ENCODE peak calls at places on chromosomes 2 and 18, in ten cellular contexts. S is activated B cell treated with CpG ODN at 0.5 μM for 24 hours; B is GM20000; D is endothelial cell; T is fibroblast of mammary gland; M is GM06990; O is activated CD8-positive, alpha-beta T cell treated with anti-CD3 and anti-CD28 coated beads for 36 hours; F is lower lobe of right lung; K is cardiac muscle cell; U is spleen. C is an unnamed sample.

GRCh38 chr2:150526006-150526405 is 38.5 kb upstream of the RND3 start:
- DNase-seq in S (no peak), B (no peak), D (no peak), T (no peak), M (no peak), O (no peak), F (no peak), K (no peak), U (no peak), C (no peak)

GRCh38 chr2:85935746-85936208 is 47.0 kb upstream of the ST3GAL5 start:
- DNase-seq in S (no peak), B (no peak), D (no peak), T (peak; percentile 62), M (no peak), O (no peak), F (no peak), K (peak; percentile 35), U (no peak), C (peak; percentile 74)

GRCh38 chr18:53745986-53746385 is 478.5 kb downstream of the MBD2 start:
- DNase-seq in S (no peak), B (no peak), D (no peak), T (no peak), M (no peak), O (no peak), F (no peak), K (no peak), U (no peak), C (no peak)

GRCh38 chr2:65373365-65373918 is 59.0 kb downstream of the SPRED2 start:
- DNase-seq in S (no peak), B (no peak), D (no peak), T (no peak), M (no peak), O (no peak), F (no peak), K (no peak), U (no peak), C (no peak)

GRCh38 chr2:31241625-31242270 is 7.8 kb downstream of the EHD3 start:
- DNase-seq in S (no peak), B (no peak), D (no peak), T (no peak), M (no peak), O (no peak), F (no peak), K (no peak), U (no peak), C (no peak)

GRCh38 chr2:64622443-64623231 is 31.1 kb downstream of the SERTAD2 start:
- DNase-seq in S (no peak), B (no peak), D (no peak), T (no peak), M (no peak), O (no peak), F (no peak), K (peak; percentile 40), U (peak; percentile 85), C (no peak)

GRCh38 chr2:120787512-120788348 is 52.1 kb downstream of the GLI2 start:
- DNase-seq in S (no peak), B (no peak), D (no peak), T (no peak), M (no peak), O (no peak), F (no peak), K (no peak), U (no peak), C (no peak)

GRCh38 chr2:217393585-217394032 is 533.7 kb upstream of the TNP1 start:
- DNase-seq in S (no peak), B (no peak), D (no peak), T (peak; percentile 98), M (no peak), O (no peak), F (no peak), K (no peak), U (no peak), C (peak; percentile 75)

GRCh38 chr2:12715258-12715865 is 1.4 kb upstream of the TRIB2 start:
- DNase-seq in S (no peak), B (no peak), D (no peak), T (no peak), M (no peak), O (no peak), F (no peak), K (no peak), U (no peak), C (no peak)

GRCh38 chr2:12715878-12716249 is 872 bp upstream of the TRIB2 start:
- DNase-seq in S (peak; percentile 72), B (peak; percentile 68), D (peak; percentile 77), T (peak; percentile 74), M (peak; percentile 36), O (peak; percentile 82), F (peak; percentile 86), K (peak; percentile 84), U (peak; percentile 93), C (peak; percentile 81)

GRCh38 chr2:12717988-12718661 is 1.4 kb downstream of the TRIB2 start:
- DNase-seq in S (peak; percentile 43), B (peak; percentile 47), D (peak; percentile 33), T (peak; percentile 33), M (peak; percentile 43), O (peak; percentile 34), F (no peak), K (peak; percentile 51), U (peak; percentile 85), C (peak; percentile 44)

GRCh38 chr2:12717191-12717987 is 653 bp downstream of the TRIB2 start:
- DNase-seq in S (peak; percentile 64), B (peak; percentile 66), D (peak; percentile 64), T (peak; percentile 72), M (peak; percentile 75), O (peak; percentile 60), F (peak; percentile 76), K (peak; percentile 79), U (peak; percentile 92), C (peak; percentile 74)

GRCh38 chr2:12716250-12717190 is at the start of gene TRIB2:
- DNase-seq in S (peak; percentile 79), B (peak; percentile 82), D (peak; percentile 81), T (peak; percentile 77), M (peak; percentile 91), O (peak; percentile 87), F (peak; percentile 91), K (peak; percentile 93), U (peak; percentile 97), C (peak; percentile 93)
- TF ChIP-seq CTCF in S (no peak), B (no peak), D (no peak), T (no peak), M (no peak), O (peak; percentile 22), F (no peak), K (no peak), U (no peak), C (no peak)

DNA sequence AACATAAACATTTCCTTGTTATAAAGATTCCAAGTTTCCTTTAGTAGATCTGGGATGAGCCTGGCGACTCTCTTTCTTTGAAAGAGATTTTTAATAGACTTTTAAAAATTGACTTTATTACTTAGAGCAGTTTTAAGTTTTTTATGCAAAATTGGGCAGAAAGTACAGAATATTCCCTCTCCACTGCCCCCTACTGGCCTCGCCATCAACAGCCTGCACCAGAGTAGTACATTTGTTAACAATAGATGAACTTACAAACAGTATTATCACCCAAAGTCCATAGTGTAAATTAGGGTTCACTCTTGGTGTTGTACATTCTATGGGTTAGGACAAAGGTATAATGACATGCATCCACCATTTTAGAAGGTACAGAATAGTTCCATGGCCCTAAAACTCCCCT is 3.9 kb downstream of the MAP3K19 start:
- DNase-seq in S (no peak), B (no peak), D (no peak), T (no peak), M (no peak), O (peak; percentile 57), F (no peak), K (no peak), U (no peak), C (no peak)
- TF ChIP-seq CTCF in S (no peak), B (peak; percentile 57), D (peak; percentile 68), T (peak; percentile 58), M (peak; percentile 68), O (peak; percentile 70), F (peak; percentile 48), K (peak; percentile 50), U (no peak), C (peak; percentile 54)

GRCh38 chr2:142165790-142166189 is 35.0 kb upstream of the LRP1B start:
- DNase-seq in S (no peak), B (peak; percentile 12), D (peak; percentile 26), T (peak; percentile 33), M (no peak), O (peak; percentile 2), F (no peak), K (peak; percentile 55), U (no peak), C (peak; percentile 38)
- TF ChIP-seq CTCF in S (no peak), B (peak; percentile 15), D (no peak), T (peak; percentile 17), M (peak; percentile 22), O (no peak), F (peak; percentile 8), K (peak; percentile 44), U (no peak), C (peak; percentile 53)

GRCh38 chr2:42903821-42904575 is 111.6 kb upstream of the HAAO start:
- DNase-seq in S (no peak), B (no peak), D (no peak), T (no peak), M (no peak), O (no peak), F (no peak), K (no peak), U (no peak), C (no peak)

GRCh38 chr2:42906115-42906556 is 113.8 kb upstream of the HAAO start:
- DNase-seq in S (no peak), B (no peak), D (no peak), T (no peak), M (no peak), O (no peak), F (no peak), K (no peak), U (no peak), C (no peak)

GRCh38 chr2:42906557-42907380 is 114.4 kb upstream of the HAAO start:
- DNase-seq in S (no peak), B (no peak), D (no peak), T (no peak), M (no peak), O (no peak), F (no peak), K (no peak), U (no peak), C (peak; percentile 68)

GRCh38 chr2:42904576-42904876 is 112.1 kb upstream of the HAAO start:
- DNase-seq in S (no peak), B (no peak), D (no peak), T (no peak), M (no peak), O (no peak), F (no peak), K (no peak), U (no peak), C (no peak)

DNA sequence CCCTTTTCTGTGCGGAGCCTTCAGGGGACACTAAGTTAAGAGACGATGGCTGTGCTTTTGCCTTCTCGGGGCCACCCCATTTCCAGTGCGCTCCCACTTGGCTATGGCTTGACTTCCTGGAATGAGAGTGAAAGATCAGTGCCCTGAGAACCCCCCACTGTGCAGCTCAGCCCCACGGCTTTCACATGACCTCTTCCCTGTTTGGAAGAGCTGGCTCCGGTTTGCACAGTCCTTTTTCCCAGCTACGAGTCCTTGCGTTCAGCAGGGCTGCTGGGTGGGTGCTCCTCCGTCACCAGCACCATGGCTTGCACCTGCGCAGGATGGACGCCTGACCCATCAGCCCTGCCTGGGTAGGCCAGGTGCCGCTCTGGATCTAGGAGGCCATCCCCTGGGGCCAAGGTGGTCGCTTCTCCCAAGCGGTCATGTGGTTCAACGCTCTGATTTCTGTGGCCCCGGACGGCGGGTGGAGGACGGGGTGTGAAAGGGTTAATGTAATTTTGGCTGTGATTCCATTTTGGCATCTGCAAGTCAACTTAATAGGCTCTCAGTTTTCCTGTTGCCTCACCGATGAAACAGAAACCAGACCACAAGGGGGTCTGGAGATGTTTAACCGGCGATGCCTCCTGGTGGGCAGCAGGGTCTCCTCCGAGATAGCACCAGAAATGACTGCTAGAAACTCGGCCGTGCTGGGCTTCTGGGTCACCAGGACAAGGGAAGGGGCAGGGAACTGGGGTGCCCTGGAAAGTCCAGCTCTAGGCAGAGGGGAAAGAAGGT is 113.1 kb upstream of the HAAO start:
- DNase-seq in S (no peak), B (no peak), D (no peak), T (peak; percentile 70), M (no peak), O (no peak), F (no peak), K (no peak), U (no peak), C (peak; percentile 63)
- TF ChIP-seq CTCF in S (no peak), B (no peak), D (no peak), T (no peak), M (no peak), O (no peak), F (peak; percentile 36), K (peak; percentile 31), U (no peak), C (peak; percentile 27)